ENCODE peak calls at places on chromosomes 2 and 18, in five cellular contexts. I, X, H, Y and P are unnamed samples.
A peak's percentile ranks its signal among the peaks of the same experiment; 100 is the strongest.

GRCh38 chr2:239697765-239698164 is 296.9 kb upstream of the HDAC4 start:
- DNase-seq in I (no peak), X (no peak), Y (no peak), H (no peak), P (no peak)

GRCh38 chr2:86441789-86442641 is 844 bp downstream of the KDM3A start:
- DNase-seq in Y (peak; percentile 44), X (peak; percentile 87), I (no peak), H (peak; percentile 28), P (peak; percentile 43)

GRCh38 chr2:160207271-160207670 is 7.2 kb upstream of the ITGB6 start:
- DNase-seq in I (no peak), Y (no peak), X (no peak), H (no peak), P (peak; percentile 50)

GRCh38 chr2:184677171-184677570 is 78.8 kb downstream of the ZNF804A start:
- DNase-seq in H (no peak), I (no peak), X (no peak), Y (no peak), P (peak; percentile 9)

GRCh38 chr2:144513388-144514100 is 6.4 kb downstream of the ZEB2 start:
- DNase-seq in Y (peak; percentile 88), H (no peak), X (no peak), I (no peak), P (no peak)

GRCh38 chr2:112880081-112880531 is 30.9 kb upstream of the IL37 start:
- DNase-seq in I (no peak), H (no peak), X (no peak), Y (peak; percentile 76), P (peak; percentile 72)

GRCh38 chr2:169523681-169524080 is 14.2 kb downstream of the KLHL41 start:
- DNase-seq in H (no peak), I (no peak), Y (no peak), X (no peak), P (no peak)

GRCh38 chr2:222318712-222319575 is 20.1 kb upstream of the PAX3 start:
- DNase-seq in X (peak; percentile 57), Y (no peak), I (no peak), H (no peak), P (no peak)

GRCh38 chr2:235500761-235501662 is 7.2 kb downstream of the AGAP1 start:
- DNase-seq in I (no peak), Y (peak; percentile 59), X (no peak), H (no peak), P (peak; percentile 65)

GRCh38 chr2:145110668-145111067 is 590.7 kb upstream of the ZEB2 start:
- DNase-seq in H (no peak), I (no peak), Y (peak; percentile 70), X (no peak), P (peak; percentile 64)

GRCh38 chr2:121532347-121532766 is 1.7 kb downstream of the RNU4ATAC start:
- DNase-seq in Y (peak; percentile 72), I (no peak), H (no peak), X (no peak), P (no peak)

GRCh38 chr18:34867520-34867919 is 157.4 kb downstream of the DTNA start:
- DNase-seq in Y (no peak), H (no peak), X (no peak), I (no peak), P (no peak)

GRCh38 chr2:134320930-134321329 is 67.1 kb downstream of the MGAT5 start:
- DNase-seq in X (peak; percentile 84), H (no peak), I (no peak), Y (no peak), P (no peak)

GRCh38 chr2:231387904-231388724 is 7.4 kb upstream of the B3GNT7 start:
- DNase-seq in Y (peak; percentile 62), X (no peak), I (no peak), H (no peak), P (peak; percentile 90)

GRCh38 chr2:138497294-138497693 is 4.3 kb upstream of the SPOPL start:
- DNase-seq in Y (no peak), H (no peak), X (no peak), I (no peak), P (no peak)
- H3K4me1 ChIP-seq in Y (peaks cover 6% of the 10 kb centered on the region), H (peaks cover 8% of the 10 kb centered on the region), X (no peaks in the 10 kb centered on the region), I (peaks cover 3% of the 10 kb centered on the region), P (peaks cover 10% of the 10 kb centered on the region)

DNA sequence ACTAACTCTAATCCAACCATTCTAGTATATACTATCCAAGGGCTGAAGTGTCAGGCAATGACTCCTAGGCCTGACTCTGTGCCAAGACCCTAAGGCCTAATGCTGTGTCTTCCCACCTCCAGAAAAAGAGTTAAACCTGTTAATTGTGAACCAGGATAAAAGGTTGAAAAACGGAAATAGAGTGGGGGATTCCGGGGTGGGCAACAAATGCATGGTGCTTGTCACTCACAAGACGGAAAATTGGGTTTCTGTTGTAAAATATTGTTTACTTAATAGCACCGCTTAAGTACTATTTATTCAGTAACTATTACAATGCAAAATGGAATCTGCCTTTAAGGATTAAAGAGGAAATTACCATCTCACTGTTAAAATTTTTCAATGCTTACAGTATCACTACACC is 3.2 kb downstream of the STK17B start:
- DNase-seq in I (peak; percentile 56), Y (peak; percentile 49), X (no peak), H (no peak), P (peak; percentile 82)
- H3K4me1 ChIP-seq in I (peaks cover 38% of the 10 kb centered on the region), Y (peaks cover 34% of the 10 kb centered on the region), X (peaks cover 5% of the 10 kb centered on the region), H (peaks cover 11% of the 10 kb centered on the region), P (peaks cover 36% of the 10 kb centered on the region)

DNA sequence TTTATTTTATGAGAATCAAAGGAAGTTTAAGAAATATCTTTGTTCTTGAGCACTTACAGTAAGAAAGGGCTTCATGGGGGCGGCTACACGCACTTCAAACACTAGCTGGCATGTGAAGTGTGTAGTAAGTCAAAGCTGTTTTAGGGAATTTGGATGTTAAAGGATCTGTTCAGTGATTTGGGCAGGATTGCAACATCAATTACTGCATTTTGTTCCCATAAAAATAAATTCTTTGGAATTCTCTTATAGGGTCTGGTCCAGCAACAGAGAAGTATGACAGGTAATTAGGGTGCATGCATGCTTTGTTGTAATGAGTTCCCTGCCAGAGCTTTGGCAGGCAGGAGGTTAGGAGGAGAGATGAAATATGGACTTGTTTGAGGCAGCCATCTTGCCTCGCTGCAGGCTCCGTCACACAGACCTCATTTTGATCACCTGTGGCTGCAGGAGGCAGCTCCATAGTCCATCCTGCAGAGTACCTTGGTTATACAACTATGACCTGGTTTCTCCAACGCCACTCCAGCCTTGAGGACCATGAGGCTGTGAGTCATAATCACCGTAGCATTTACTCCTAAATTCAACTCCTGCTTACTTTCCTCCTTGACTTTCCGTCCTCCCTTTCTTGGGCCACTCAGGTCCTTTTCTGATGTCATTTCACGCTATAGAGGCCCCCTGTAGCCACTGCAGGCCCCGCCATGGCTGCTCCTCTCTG is 26.5 kb upstream of the EML4 start:
- DNase-seq in I (no peak), Y (peak; percentile 61), X (no peak), H (no peak), P (peak; percentile 24)
- H3K4me1 ChIP-seq in I (peaks cover 31% of the 10 kb centered on the region), Y (peaks cover 40% of the 10 kb centered on the region), X (no peaks in the 10 kb centered on the region), H (peaks cover 24% of the 10 kb centered on the region), P (peaks cover 41% of the 10 kb centered on the region)

GRCh38 chr18:63313409-63313917 is 6.1 kb downstream of the BCL2 start:
- DNase-seq in H (no peak), X (no peak), Y (no peak), I (no peak), P (no peak)
- H3K4me1 ChIP-seq in H (peaks cover 22% of the 10 kb centered on the region), X (peaks cover 4% of the 10 kb centered on the region), Y (peaks cover 5% of the 10 kb centered on the region), I (no peaks in the 10 kb centered on the region), P (peaks cover 15% of the 10 kb centered on the region)

GRCh38 chr2:43315482-43315881 is 89.1 kb upstream of the ZFP36L2 start:
- DNase-seq in I (no peak), Y (no peak), H (no peak), X (no peak), P (no peak)

GRCh38 chr2:43312751-43313641 is 86.6 kb upstream of the ZFP36L2 start:
- DNase-seq in Y (peak; percentile 81), H (no peak), X (no peak), I (no peak), P (peak; percentile 79)

GRCh38 chr2:43317194-43317593 is 90.8 kb upstream of the ZFP36L2 start:
- DNase-seq in I (no peak), X (no peak), Y (no peak), H (no peak), P (no peak)

GRCh38 chr2:43313642-43314017 is 87.2 kb upstream of the ZFP36L2 start:
- DNase-seq in H (no peak), X (no peak), Y (no peak), I (no peak), P (no peak)

DNA sequence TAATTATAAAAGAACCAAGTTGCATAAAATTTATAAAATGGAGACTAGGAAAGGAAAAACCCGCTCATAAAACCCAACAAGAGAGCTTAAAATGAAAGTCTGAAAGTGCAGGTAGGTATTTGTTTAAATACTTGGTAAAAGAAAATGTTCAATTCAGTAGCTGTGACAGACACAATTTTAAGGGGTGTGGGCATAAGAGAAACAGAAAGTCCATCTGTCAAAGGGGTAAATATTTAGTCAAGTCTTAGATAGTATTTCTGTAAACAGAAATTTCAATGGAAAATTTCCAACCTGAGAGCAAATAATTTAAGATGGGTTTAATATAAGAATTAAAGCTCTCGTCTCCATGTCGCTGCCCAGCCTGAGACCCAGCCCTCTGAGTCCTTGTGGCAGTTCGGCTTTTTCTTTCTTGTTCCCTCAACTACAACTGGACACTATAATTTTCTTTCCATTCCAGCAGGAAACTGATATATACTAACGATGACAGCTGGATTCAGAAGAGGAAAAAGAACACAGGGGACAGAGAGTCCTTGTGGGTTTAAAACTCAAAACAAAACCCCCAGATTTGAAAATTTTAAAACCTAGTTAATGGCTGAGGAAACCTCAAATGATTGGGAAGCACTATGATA is 88.0 kb upstream of the ZFP36L2 start:
- DNase-seq in I (no peak), H (no peak), Y (no peak), X (no peak), P (no peak)
- H3K4me1 ChIP-seq in I (peaks cover 33% of the 10 kb centered on the region), H (peaks cover 23% of the 10 kb centered on the region), Y (peaks cover 16% of the 10 kb centered on the region), X (no peaks in the 10 kb centered on the region), P (peaks cover 51% of the 10 kb centered on the region)

GRCh38 chr2:130377491-130377890 is 21.6 kb downstream of the PTPN18 start:
- DNase-seq in H (no peak), X (no peak), Y (no peak), I (no peak), P (no peak)
- H3K4me1 ChIP-seq in H (no peaks in the 10 kb centered on the region), X (peaks cover 5% of the 10 kb centered on the region), Y (peaks cover 17% of the 10 kb centered on the region), I (no peaks in the 10 kb centered on the region), P (no peaks in the 10 kb centered on the region)